ENCODE peak calls at places on chromosome 6, in four cellular contexts. X is A549, U is transverse colon, A is GM12892. K is an unnamed sample.

GRCh38 chr6:8608737-8609136 is 173.4 kb upstream of the SLC35B3 start:
- DNase-seq in X (no peak), A (no peak), U (no peak), K (no peak)

GRCh38 chr6:166355552-166355951 is 13.2 kb upstream of the SFT2D1 start:
- DNase-seq in X (no peak), A (no peak), U (no peak), K (no peak)

GRCh38 chr6:111718990-111719389 is 113.3 kb upstream of the TRAF3IP2 start:
- DNase-seq in U (no peak), X (no peak), A (no peak), K (no peak)

GRCh38 chr6:2140438-2141128 is 104.8 kb downstream of the GMDS start:
- DNase-seq in A (no peak), X (no peak), U (no peak), K (no peak)

GRCh38 chr6:163337958-163338357 is 76.6 kb upstream of the QKI start:
- DNase-seq in U (no peak), A (no peak), X (no peak), K (peak)

GRCh38 chr6:166474721-166475565 is 92.2 kb upstream of the MPC1 start:
- DNase-seq in X (no peak), U (no peak), A (no peak), K (no peak)

GRCh38 chr6:156662025-156662445 is 115.1 kb upstream of the ARID1B start:
- DNase-seq in U (peak), A (no peak), X (peak), K (peak)

GRCh38 chr6:126048635-126049034 is 62.3 kb downstream of the TRMT11 start:
- DNase-seq in A (no peak), U (no peak), X (no peak), K (no peak)

GRCh38 chr6:117079946-117080345 is 185.4 kb upstream of the VGLL2 start:
- DNase-seq in X (no peak), U (no peak), A (no peak), K (no peak)

GRCh38 chr6:868212-868611 is 175.3 kb upstream of the EXOC2 start:
- DNase-seq in A (no peak), X (no peak), U (no peak), K (no peak)

GRCh38 chr6:2896741-2897140 is 6.4 kb downstream of the SERPINB9 start:
- DNase-seq in A (no peak), X (no peak), U (no peak), K (no peak)

GRCh38 chr6:121723623-121724022 is 288.2 kb downstream of the GJA1 start:
- DNase-seq in X (no peak), A (no peak), U (no peak), K (no peak)

GRCh38 chr6:10033223-10033829 is 381.5 kb downstream of the TFAP2A start:
- DNase-seq in X (peak), U (no peak), A (no peak), K (no peak)

GRCh38 chr6:144415014-144415413 is 129.9 kb downstream of the UTRN start:
- DNase-seq in A (no peak), X (peak), U (no peak), K (no peak)

GRCh38 chr6:3929281-3929798 is 80.2 kb downstream of the FAM50B start:
- DNase-seq in U (no peak), A (no peak), X (no peak), K (no peak)

GRCh38 chr6:1163501-1163900 is 148.4 kb upstream of the FOXQ1 start:
- DNase-seq in X (no peak), U (no peak), A (no peak), K (no peak)

GRCh38 chr6:79137671-79138070 is 59.6 kb upstream of the PHIP start:
- DNase-seq in U (no peak), X (no peak), A (no peak), K (no peak)

GRCh38 chr6:107435798-107436197 is 23.6 kb downstream of the PDSS2 start:
- DNase-seq in U (no peak), X (no peak), A (no peak), K (no peak)

GRCh38 chr6:51934098-51934497 is 153.3 kb downstream of the PKHD1 start:
- DNase-seq in U (no peak), X (peak), A (no peak), K (no peak)

GRCh38 chr6:43913388-43914271 is 143.6 kb downstream of the VEGFA start:
- DNase-seq in X (no peak), U (peak), A (no peak), K (no peak)

DNA sequence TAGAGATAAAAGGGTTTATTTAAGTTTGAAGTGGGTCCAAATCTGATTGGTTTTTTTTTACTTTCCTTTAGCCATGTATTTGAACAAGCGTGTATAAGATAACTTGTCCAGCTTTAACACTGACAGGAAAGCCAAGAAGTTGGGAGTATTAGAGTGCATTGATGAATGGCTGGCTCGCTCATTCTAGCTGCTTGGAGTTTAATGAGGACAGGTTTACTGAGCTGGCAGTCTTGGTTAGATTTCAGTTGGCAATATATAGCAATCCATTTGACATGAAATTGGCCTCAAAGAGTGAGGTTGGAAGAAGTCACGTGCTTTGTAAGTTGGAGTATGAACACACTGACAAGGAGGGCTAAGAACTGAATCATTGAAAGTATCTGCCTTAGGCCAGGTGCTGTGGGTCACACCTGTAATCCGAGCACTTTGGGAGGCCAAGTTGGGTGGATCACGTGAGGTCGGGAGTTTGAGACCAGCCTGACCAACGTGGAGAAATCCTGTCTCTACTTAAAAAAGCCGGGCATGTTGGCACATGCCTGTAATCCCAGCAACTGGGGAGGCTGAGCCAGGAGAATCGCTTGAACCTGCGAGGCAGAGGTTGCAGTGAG is 13.7 kb downstream of the SRSF3 start:
- DNase-seq in U (no peak), A (no peak), X (no peak), K (no peak)
- TF ChIP-seq POLR2A in U (no peak), A (no peak), X (no peak), K (no peak)

GRCh38 chr6:39170860-39171259 is 55.9 kb upstream of the SAYSD1 start:
- DNase-seq in U (no peak), A (no peak), X (no peak), K (no peak)

GRCh38 chr6:39171489-39172376 is 56.7 kb upstream of the SAYSD1 start:
- DNase-seq in A (no peak), X (no peak), U (no peak), K (no peak)

GRCh38 chr6:39167866-39168625 is 53.1 kb upstream of the SAYSD1 start:
- DNase-seq in U (no peak), A (no peak), X (no peak), K (no peak)

GRCh38 chr6:39167321-39167720 is 52.3 kb upstream of the SAYSD1 start:
- DNase-seq in A (no peak), X (no peak), U (no peak), K (no peak)

GRCh38 chr6:39169448-39170344 is 54.7 kb upstream of the SAYSD1 start:
- DNase-seq in X (no peak), A (no peak), U (peak), K (peak)
- TF ChIP-seq POLR2A in X (no peak), A (no peak), U (no peak), K (no peak)

GRCh38 chr6:159082039-159082815 is 37.4 kb upstream of the TAGAP start:
- DNase-seq in X (no peak), A (no peak), U (no peak), K (no peak)
- TF ChIP-seq POLR2A in X (no peak), A (no peak), U (no peak), K (no peak)

GRCh38 chr6:169212897-169213813 is 40.5 kb downstream of the THBS2 start:
- DNase-seq in X (peak), A (peak), U (peak), K (peak)
- TF ChIP-seq POLR2A in X (peak), A (no peak), U (peak), K (no peak)

GRCh38 chr6:17393335-17394191 is at the start of gene CAP2:
- DNase-seq in U (peak), X (peak), A (no peak), K (peak)
- TF ChIP-seq POLR2A in U (peak), X (peak), A (no peak), K (no peak)

GRCh38 chr6:136773473-136773796 is 18.8 kb downstream of the MAP3K5 start:
- DNase-seq in X (no peak), U (no peak), A (no peak), K (no peak)

GRCh38 chr6:136771306-136771705 is 21.0 kb downstream of the MAP3K5 start:
- DNase-seq in X (no peak), A (no peak), U (no peak), K (no peak)

GRCh38 chr6:136775081-136775480 is 17.2 kb downstream of the MAP3K5 start:
- DNase-seq in U (no peak), X (no peak), A (no peak), K (no peak)

GRCh38 chr6:136774228-136775041 is 17.8 kb downstream of the MAP3K5 start:
- DNase-seq in U (no peak), A (no peak), X (peak), K (no peak)

DNA sequence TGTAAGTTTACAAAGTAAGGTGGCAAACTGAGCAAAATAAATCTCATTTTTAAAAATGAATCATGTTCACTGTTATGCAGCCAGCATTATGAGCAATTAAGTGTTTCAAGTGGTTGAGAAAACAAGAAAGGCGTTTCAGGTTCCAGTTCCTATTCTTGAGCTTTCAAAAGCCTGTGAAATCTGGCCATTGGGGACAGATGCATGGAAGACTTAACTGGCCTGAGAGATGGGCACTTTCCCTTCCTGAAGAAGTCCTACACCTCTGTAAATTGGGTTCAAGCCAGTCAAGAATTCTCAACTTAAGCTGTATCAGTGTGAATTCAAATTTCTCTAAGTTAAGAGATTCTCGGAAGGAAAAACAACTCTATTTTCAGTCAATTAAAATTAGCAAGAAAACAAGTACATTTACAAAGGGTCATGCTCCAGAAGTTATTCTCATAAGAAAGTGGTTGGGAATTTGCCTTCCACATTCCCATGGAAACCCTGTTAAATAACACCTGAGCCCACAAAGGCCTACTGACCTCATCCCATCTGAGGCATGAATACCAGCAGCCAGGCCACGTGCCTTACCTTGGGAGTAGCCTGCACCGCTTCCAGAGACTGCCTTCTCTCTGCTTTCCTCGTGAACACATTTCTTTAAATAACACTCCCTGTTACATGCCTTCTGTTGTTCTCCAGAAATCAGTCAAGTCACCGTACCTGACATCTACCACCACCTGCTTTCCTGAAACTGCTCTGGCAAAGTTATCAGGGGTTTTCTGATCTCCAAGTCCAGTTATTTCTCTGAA is 19.4 kb downstream of the MAP3K5 start:
- DNase-seq in A (no peak), U (no peak), X (no peak), K (no peak)
- TF ChIP-seq POLR2A in A (no peak), U (no peak), X (no peak), K (no peak)

K was measured in upper lobe of left lung.